ENCODE peak calls at places on chromosomes 4 and X, in six cellular contexts. H, S, X, Y, Z and T are unnamed samples.

GRCh38 chr4:95215991-95216605 is 332.7 kb downstream of the UNC5C start:
- DNase-seq in X (no peak), Z (no peak), S (no peak), Y (no peak), H (no peak), T (no peak)

GRCh38 chr4:147481577-147482109 is 746 bp downstream of the EDNRA start:
- DNase-seq in X (no peak), Y (no peak), Z (no peak), S (no peak), H (no peak), T (no peak)

GRCh38 chr4:151408630-151409469 is at the start of gene FHIP1A:
- DNase-seq in X (no peak), Y (peak; percentile 93), Z (peak; percentile 93), H (peak; percentile 94), S (peak; percentile 75), T (peak; percentile 97)

GRCh38 chr4:27711041-27711440 is 850.4 kb downstream of the STIM2 start:
- DNase-seq in Y (no peak), X (no peak), S (no peak), Z (no peak), H (no peak), T (no peak)

GRCh38 chr4:41745292-41746024 is 3.1 kb downstream of the PHOX2B start:
- DNase-seq in S (no peak), H (no peak), Y (no peak), Z (no peak), X (peak; percentile 34), T (no peak)

GRCh38 chr4:74033721-74034120 is 4.8 kb downstream of the CXCL3 start:
- DNase-seq in H (no peak), Z (no peak), X (no peak), Y (no peak), S (no peak), T (no peak)

GRCh38 chr4:8033067-8033755 is 93.5 kb upstream of the AFAP1 start:
- DNase-seq in Z (no peak), H (no peak), Y (no peak), S (no peak), X (no peak), T (no peak)

GRCh38 chr4:14000091-14000814 is 372.7 kb upstream of the BOD1L1 start:
- DNase-seq in H (no peak), Y (no peak), S (no peak), X (no peak), Z (no peak), T (no peak)

DNA sequence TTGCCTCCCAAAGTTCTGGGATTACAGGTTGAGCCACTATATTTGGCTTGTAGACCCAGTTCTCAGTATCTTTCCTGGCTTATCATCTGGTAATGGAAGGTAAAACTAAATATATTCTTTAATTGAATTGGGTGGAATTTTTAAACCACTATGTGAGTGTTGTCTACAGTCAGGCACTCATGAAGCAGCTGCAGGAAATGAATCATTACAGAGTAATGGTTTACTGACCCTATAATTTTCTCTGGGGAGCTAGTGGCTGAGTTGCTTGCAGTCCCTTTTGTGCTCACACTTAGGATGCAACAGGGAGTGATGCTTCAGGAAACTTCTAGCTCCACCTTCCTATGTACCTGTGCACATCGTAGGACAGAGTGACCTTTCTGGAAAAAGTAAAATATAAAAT is 4.1 kb upstream of the UGT2B7 start:
- DNase-seq in H (no peak), Z (no peak), Y (no peak), X (no peak), S (no peak), T (no peak)
- TF ChIP-seq POLR2AphosphoS5 in H (no peak), Z (no peak), Y (no peak), X (no peak), S (no peak), T (no peak)

DNA sequence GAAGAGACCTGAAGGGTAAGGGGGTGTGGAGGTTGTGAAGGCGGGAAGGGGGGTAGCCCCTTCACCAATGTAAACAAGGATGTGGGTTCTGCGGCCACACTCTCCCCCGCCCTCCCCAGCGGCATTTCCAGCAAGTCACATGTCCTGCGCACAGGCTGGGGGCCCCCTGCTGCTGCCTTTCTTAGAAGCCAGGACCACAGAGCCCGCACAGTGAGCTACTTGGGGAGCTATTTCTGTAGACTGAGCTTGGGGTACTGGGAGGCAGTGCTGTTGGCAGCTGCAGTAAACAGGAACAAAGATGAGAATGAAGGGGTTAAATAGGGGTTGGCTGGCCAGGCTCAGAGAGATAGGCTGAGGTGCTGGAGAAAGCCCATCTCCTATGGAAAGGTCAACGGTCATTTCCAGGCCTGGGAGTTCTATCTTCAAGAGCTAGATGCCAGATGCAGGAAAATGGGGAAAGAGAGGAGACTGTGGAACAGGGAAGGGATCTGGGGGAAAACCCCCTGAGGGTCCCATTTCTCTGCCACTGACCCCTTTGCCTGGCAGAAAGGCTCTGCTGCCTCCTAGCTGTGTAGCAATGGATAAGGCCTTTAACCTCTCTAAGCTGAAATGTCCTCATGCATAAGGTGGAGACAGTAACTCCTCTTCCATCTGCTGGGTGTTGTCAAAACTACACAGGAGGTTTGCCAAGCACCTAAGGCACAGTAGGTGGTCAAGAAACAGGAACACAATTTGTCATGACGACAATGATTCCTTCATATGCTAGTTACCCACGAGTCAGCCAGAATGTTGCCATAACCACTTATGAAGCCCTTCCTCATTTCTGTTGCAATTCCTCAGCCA is 18.5 kb upstream of the PIM2 start:
- DNase-seq in S (no peak), Z (peak; percentile 97), H (peak; percentile 9), X (no peak), Y (no peak), T (peak; percentile 75)
- TF ChIP-seq POLR2AphosphoS5 in S (no peak), Z (peak; percentile 91), H (no peak), X (no peak), Y (no peak), T (peak; percentile 69)

GRCh38 chrX:13309631-13310030 is 10.2 kb downstream of the ATXN3L start:
- DNase-seq in X (no peak), Y (no peak), S (no peak), Z (no peak), H (no peak), T (no peak)

GRCh38 chrX:13307041-13307440 is 12.8 kb downstream of the ATXN3L start:
- DNase-seq in Z (no peak), Y (no peak), S (no peak), H (no peak), X (no peak), T (no peak)

GRCh38 chrX:13317366-13317765 is 2.5 kb downstream of the ATXN3L start:
- DNase-seq in H (no peak), X (no peak), Y (no peak), Z (no peak), S (no peak), T (no peak)

GRCh38 chrX:13311560-13311959 is 8.3 kb downstream of the ATXN3L start:
- DNase-seq in Z (no peak), S (no peak), X (no peak), Y (no peak), H (no peak), T (no peak)
- TF ChIP-seq POLR2AphosphoS5 in Z (no peak), S (no peak), X (no peak), Y (no peak), H (no peak), T (no peak)

GRCh38 chrX:44157293-44157692 is 184.1 kb upstream of the NDP start:
- DNase-seq in X (no peak), S (no peak), Z (no peak), Y (no peak), H (no peak), T (no peak)

GRCh38 chrX:44152867-44153266 is 179.7 kb upstream of the NDP start:
- DNase-seq in H (no peak), Z (no peak), S (no peak), X (no peak), Y (no peak), T (no peak)

GRCh38 chrX:44157858-44158257 is 184.7 kb upstream of the NDP start:
- DNase-seq in H (no peak), X (no peak), Y (no peak), Z (no peak), S (no peak), T (no peak)

DNA sequence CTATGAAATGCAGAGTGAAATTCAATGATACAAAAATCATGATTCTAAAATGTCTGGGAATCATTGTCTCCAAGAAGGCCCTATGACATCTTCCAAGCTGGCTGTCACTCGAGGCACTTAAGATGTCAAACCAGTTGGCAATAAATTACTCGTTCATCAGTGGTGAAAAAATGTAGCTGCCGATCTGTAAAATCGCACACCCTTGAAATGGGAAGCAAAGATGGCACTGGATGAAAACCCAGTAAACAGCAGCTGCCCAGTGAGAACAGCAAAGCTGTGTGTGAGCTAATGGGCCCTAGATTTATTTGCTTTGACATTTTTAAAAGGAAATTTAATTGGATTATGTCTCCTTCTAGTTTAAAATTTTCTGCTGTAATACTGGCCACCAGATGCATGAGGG is 181.9 kb upstream of the NDP start:
- DNase-seq in H (no peak), Y (no peak), X (no peak), Z (no peak), S (no peak), T (no peak)
- TF ChIP-seq POLR2AphosphoS5 in H (no peak), Y (no peak), X (no peak), Z (no peak), S (no peak), T (no peak)

GRCh38 chr4:102684605-102685052 is 76.1 kb downstream of the MANBA start:
- DNase-seq in X (no peak), Y (peak; percentile 16), H (no peak), Z (no peak), S (no peak), T (no peak)
- TF ChIP-seq POLR2AphosphoS5 in X (no peak), Y (no peak), H (no peak), Z (no peak), S (no peak), T (no peak)

GRCh38 chr4:137376312-137376711 is 156.0 kb downstream of the PCDH18 start:
- DNase-seq in Y (no peak), H (no peak), Z (no peak), S (no peak), X (no peak), T (no peak)
- TF ChIP-seq POLR2AphosphoS5 in Y (no peak), H (no peak), Z (no peak), S (no peak), X (no peak), T (no peak)

GRCh38 chrX:118872102-118872566 is 48.5 kb downstream of the ZCCHC12 start:
- DNase-seq in S (no peak), H (peak; percentile 53), Z (no peak), X (no peak), Y (no peak), T (no peak)
- TF ChIP-seq POLR2AphosphoS5 in S (no peak), H (no peak), Z (no peak), X (no peak), Y (no peak), T (no peak)

DNA sequence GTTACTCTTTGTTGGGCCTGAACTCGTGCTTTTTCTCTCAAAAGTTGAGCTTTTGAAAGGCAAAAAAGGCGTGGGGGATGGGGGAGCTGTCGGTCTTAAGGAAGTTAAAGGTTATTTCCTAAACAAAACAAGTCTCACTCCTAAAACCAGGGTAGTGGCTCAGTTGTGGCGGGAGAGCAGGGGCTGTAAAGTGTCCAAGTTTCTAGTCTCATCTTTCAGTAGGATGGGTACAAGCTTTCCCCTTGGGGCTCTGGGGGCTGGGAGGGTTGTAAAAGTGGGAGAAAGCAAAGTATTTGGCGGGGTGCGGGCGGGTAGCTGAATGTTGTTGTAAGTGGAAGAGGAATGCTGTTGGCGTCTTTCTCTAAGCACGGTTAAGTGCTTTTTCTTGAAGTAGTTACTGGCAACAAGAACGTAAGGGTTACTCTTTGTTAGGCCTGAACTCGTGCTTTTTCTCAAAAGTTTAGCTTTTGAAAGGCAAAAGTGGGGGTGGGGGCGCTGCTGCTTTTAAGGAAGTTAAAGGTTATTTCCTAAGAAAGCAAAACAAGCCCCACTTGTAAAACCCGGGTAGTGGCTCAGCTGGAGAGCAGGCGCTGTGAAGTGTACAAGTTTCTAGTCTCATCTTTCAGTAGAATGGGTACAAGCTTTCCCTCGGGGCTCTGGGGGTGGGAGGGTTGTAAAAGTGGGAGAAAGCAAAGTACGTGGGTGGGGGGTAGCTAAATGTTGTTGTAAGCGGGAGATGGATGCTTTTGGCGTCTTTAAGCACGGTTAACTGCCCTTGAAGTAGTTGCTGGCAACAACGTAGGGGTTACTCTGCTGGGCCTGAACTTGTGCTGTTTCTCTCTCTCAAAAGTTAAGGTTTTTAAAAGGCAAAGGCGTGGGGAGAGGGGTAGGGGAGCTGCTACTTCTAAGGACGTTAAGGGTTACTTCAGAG is 1.1 kb upstream of the WDR1 start:
- DNase-seq in Z (no peak), H (no peak), Y (no peak), S (no peak), X (no peak), T (no peak)
- TF ChIP-seq POLR2AphosphoS5 in Z (no peak), H (no peak), Y (no peak), S (no peak), X (no peak), T (no peak)